ENCODE peak calls at places on chromosomes 12 and 14, in five cellular contexts. X is astrocyte of the spinal cord, L is foreskin fibroblast, Y is fibroblast of pulmonary artery, G is neural crest cell. Z is an unnamed sample.

GRCh38 chr12:51751657-51752056 is 96.9 kb downstream of the FIGNL2 start:
- DNase-seq in X (no peak), L (peak), Y (peak), G (no peak), Z (no peak)

GRCh38 chr14:29278301-29278700 is 511.7 kb downstream of the FOXG1 start:
- DNase-seq in X (no peak), L (no peak), Y (peak), G (no peak), Z (no peak)

GRCh38 chr12:96398422-96399080 is 1.7 kb downstream of the CDK17 start:
- DNase-seq in X (peak), L (no peak), Y (peak), G (no peak), Z (no peak)

GRCh38 chr14:68160779-68161546 is 341.4 kb downstream of the RAD51B start:
- DNase-seq in X (no peak), L (no peak), Y (no peak), G (no peak), Z (no peak)

GRCh38 chr14:28163261-28163660 is 603.3 kb upstream of the FOXG1 start:
- DNase-seq in X (no peak), L (no peak), Y (no peak), G (no peak), Z (no peak)

GRCh38 chr12:10861366-10861765 is 12.1 kb upstream of the PRR4 start:
- DNase-seq in X (peak), L (peak), Y (peak), G (no peak), Z (no peak)

GRCh38 chr14:32491413-32492016 is 162.4 kb downstream of the AKAP6 start:
- DNase-seq in X (no peak), L (no peak), Y (no peak), G (no peak), Z (no peak)

GRCh38 chr12:93777249-93777648 is 100.1 kb downstream of the CRADD start:
- DNase-seq in X (peak), L (peak), Y (peak), G (no peak), Z (no peak)

GRCh38 chr12:52837341-52837741 is 3.2 kb upstream of the KRT79 start:
- DNase-seq in X (peak), L (peak), Y (peak), G (no peak), Z (peak)

GRCh38 chr12:123288751-123289346 is 17.2 kb upstream of the CDK2AP1 start:
- DNase-seq in X (no peak), L (no peak), Y (no peak), G (no peak), Z (no peak)

GRCh38 chr14:67883717-67884116 is 64.1 kb downstream of the RAD51B start:
- DNase-seq in X (peak), L (peak), Y (peak), G (no peak), Z (peak)

GRCh38 chr14:93013368-93013719 is 90.4 kb downstream of the CHGA start:
- DNase-seq in X (no peak), L (peak), Y (peak), G (no peak), Z (peak)

GRCh38 chr12:12265571-12266388 is 1.1 kb downstream of the LRP6 start:
- DNase-seq in X (peak), L (peak), Y (peak), G (no peak), Z (peak)

GRCh38 chr14:52354257-52354656 is 40.1 kb downstream of the PTGER2 start:
- DNase-seq in X (no peak), L (peak), Y (peak), G (no peak), Z (no peak)

GRCh38 chr12:86249856-86250255 is 6.3 kb downstream of the MGAT4C start:
- DNase-seq in X (peak), L (peak), Y (peak), G (no peak), Z (no peak)

GRCh38 chr12:69647178-69647577 is 36.5 kb upstream of the LRRC10 start:
- DNase-seq in X (no peak), L (no peak), Y (no peak), G (no peak), Z (no peak)

GRCh38 chr14:73943083-73943482 is 6.8 kb downstream of the FAM161B start:
- DNase-seq in X (peak), L (peak), Y (peak), G (no peak), Z (peak)

DNA sequence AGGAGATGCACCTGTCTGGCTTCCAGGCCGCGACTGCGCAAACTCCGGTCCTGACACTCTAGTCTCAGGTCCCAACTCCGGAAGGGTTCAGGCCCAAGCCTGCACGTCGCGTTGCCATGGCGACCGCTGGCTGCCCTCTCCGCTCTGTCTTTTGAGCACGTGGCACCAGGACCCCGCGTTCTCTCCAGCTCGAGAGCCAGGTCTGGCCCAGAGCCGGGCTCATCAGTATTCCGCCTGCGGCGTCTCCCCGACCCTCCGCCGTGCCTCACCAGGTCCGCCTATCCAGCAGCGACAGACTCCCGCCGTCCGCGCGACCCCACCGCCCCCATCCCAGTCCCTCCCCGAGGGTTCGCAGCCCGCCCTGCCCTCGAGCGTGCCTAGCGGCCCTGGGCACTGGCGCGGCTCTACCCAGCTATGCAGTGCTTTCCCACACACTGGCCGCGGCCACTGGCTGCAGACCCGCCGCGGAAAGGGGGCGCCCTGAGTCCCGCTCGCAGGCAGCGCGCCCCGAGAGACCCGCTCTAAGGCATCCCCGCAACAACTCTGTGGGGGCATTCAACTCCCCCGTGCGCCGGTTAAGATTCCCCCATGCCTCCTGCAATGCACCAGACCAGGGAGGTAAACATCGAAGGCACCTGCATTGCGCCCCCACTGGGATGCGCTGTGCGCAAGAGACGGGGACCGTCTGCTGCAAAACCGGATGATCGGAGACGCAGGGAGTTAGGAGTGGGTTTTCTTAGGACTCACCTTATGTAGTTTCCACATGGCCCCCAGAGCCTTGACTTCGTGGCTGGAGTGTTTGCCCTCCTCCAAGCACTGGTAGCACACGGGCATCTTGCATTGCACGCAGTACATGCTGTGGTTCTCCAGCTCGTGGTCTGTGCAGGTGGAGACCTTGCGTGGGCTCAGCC is 1.3 kb downstream of the TRIM9 start:
- DNase-seq in X (peak), L (peak), Y (no peak), G (peak), Z (no peak)
- TF ChIP-seq CTCF in X (peak), L (no peak), Y (peak), G (peak), Z (no peak)

DNA sequence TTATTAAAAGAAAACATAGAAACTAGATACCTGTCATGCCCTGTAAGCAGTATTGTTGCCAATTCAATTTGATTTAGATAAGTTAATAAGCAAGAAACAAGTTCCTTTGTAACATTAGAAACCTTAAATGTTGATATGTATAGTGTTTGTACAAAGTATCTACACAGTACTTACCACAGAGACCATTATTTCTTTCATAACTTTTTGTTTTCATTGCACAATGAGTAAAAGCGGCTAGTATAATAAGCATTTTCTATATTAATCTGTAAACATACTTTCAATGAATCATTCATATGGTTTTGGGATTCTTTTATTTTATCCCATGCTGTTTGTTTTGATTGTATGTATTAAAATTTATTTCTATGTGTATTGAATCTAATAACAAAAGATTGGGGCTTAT is 305.2 kb downstream of the TTC6 start:
- DNase-seq in X (no peak), L (peak), Y (no peak), G (no peak), Z (no peak)
- TF ChIP-seq CTCF in X (no peak), L (no peak), Y (no peak), G (no peak), Z (no peak)

GRCh38 chr12:102095677-102096263 is 24.1 kb downstream of the NUP37 start:
- DNase-seq in X (peak), L (peak), Y (peak), G (no peak), Z (peak)
- TF ChIP-seq CTCF in X (peak), L (peak), Y (peak), G (peak), Z (peak)

GRCh38 chr12:111886662-111887545 is 44.9 kb downstream of the MAPKAPK5 start:
- DNase-seq in X (no peak), L (no peak), Y (no peak), G (no peak), Z (no peak)

GRCh38 chr12:111893287-111893686 is 51.3 kb downstream of the MAPKAPK5 start:
- DNase-seq in X (peak), L (no peak), Y (no peak), G (no peak), Z (no peak)

DNA sequence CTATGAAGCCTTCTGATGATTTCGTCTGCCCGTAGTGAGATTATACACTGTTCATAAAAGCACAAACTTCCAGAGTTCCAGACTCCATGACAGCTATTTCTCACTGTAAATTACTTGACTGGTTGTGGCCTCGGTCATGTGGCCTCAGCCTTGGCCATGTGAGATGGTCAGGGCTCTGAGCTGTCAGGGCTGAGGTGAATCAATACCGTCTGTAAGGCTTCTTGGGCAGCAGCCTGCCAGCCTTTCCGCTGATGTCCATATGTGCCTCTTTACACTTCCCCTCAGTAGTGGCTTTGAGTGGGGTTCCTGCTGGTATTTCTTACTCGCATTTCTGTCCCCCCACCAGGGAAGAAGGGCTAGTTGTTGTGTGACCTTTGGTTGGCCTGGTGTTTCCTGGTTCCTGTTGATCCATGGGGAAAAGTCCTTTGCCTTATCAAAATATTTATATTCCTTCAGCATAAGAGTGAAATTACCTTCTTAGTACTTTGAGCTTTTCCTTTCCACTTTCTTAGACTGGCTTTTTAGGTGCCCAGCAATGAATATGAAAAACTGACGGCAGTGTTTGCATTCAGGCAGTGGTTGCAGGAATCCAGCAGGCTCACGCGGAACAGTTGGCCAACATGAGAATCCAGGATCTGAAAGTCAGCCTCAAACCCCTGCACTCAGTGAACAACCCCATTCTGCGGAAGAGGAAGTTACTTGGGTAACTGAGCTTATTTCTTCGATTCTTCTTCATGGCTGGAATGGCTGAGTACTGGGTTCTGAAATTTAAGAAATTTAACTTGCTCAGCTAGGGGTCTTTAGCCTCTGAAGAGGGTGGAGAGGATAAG is 46.1 kb downstream of the MAPKAPK5 start:
- DNase-seq in X (no peak), L (no peak), Y (no peak), G (no peak), Z (no peak)
- TF ChIP-seq CTCF in X (no peak), L (no peak), Y (no peak), G (no peak), Z (no peak)

GRCh38 chr14:89779707-89780106 is 174.8 kb downstream of the EFCAB11 start:
- DNase-seq in X (no peak), L (peak), Y (no peak), G (no peak), Z (no peak)
- TF ChIP-seq CTCF in X (no peak), L (no peak), Y (no peak), G (no peak), Z (no peak)

GRCh38 chr12:63040526-63041220 is 105.7 kb upstream of the PPM1H start:
- DNase-seq in X (no peak), L (no peak), Y (no peak), G (no peak), Z (no peak)

GRCh38 chr12:63037721-63038120 is 102.8 kb upstream of the PPM1H start:
- DNase-seq in X (no peak), L (no peak), Y (no peak), G (no peak), Z (no peak)

GRCh38 chr12:63036974-63037335 is 102.0 kb upstream of the PPM1H start:
- DNase-seq in X (no peak), L (no peak), Y (no peak), G (no peak), Z (no peak)

GRCh38 chr12:63036216-63036973 is 101.4 kb upstream of the PPM1H start:
- DNase-seq in X (no peak), L (no peak), Y (no peak), G (no peak), Z (no peak)

DNA sequence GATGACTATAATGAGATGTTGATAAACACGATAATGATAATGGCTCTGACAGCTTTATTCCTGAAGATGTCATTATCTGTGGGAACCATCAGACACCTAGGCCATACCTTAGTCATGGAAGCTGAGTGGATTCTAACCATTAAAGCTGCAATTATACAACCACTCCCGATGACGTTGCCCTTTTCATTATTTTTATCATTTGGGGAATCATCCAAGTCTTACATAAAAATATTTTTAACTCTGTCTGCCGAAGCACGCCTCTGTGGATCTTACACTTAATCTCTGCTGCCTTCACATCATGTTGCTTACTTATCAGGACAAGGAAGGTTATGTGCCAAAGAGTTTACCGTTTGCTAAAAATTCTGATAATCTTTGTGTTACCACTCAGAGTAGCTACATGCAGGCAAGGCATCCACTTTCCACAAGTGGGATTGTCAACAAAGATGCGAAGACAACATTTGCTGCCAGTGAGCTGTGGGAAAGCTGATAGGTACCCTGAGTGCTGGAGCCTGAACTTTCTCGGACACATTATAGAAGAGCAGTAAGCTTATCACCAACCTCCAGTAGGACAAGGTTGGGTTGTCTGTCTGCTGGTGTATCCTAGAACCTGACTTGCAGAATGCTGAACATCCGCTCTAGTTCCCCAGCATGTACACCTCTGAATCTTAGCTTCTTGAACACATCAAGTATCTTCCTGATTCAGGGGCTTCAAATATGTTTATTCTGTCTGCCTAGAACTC is 103.6 kb upstream of the PPM1H start:
- DNase-seq in X (no peak), L (no peak), Y (no peak), G (no peak), Z (no peak)
- TF ChIP-seq CTCF in X (no peak), L (no peak), Y (no peak), G (no peak), Z (no peak)

Z was measured in NB4.